ENCODE peak calls at places on chromosomes 4 and X, in seven cellular contexts. S is chondrocyte; K is GM12864; X is aorta; F is stimulated activated CD4-positive, alpha-beta T cell treated with anti-CD3 and anti-CD28 coated beads, Interleukin-1b, Interleukin-23, amount 100 ng/mL, for 4 hours; D is ELR; N is SK-N-MC. O is an unnamed sample.

GRCh38 chrX:1336331-1337143 is at the start of gene IL3RA:
- DNase-seq in S (no peak), K (no peak), X (peak), F (no peak), D (no peak), N (no peak), O (peak)

GRCh38 chrX:82813671-82814078 is 694.4 kb upstream of the POU3F4 start:
- DNase-seq in S (no peak), K (no peak), X (no peak), F (no peak), D (peak), N (no peak), O (no peak)

GRCh38 chr4:7389719-7390118 is 45.0 kb downstream of the PSAPL1 start:
- DNase-seq in S (peak), K (no peak), X (peak), F (no peak), D (no peak), N (no peak), O (no peak)

GRCh38 chr4:110589297-110589696 is 33.6 kb downstream of the PITX2 start:
- DNase-seq in S (no peak), K (no peak), X (no peak), F (no peak), D (peak), N (no peak), O (no peak)

GRCh38 chr4:37666625-37667071 is 19.5 kb downstream of the RELL1 start:
- DNase-seq in S (no peak), K (no peak), X (peak), F (no peak), D (peak), N (no peak), O (peak)

GRCh38 chrX:9539611-9540387 is 74.9 kb downstream of the TBL1X start:
- DNase-seq in S (no peak), K (no peak), X (no peak), F (no peak), D (no peak), N (no peak), O (no peak)

GRCh38 chrX:111349934-111350333 is 62.1 kb downstream of the DCX start:
- DNase-seq in S (no peak), K (no peak), X (no peak), F (no peak), D (no peak), N (no peak), O (no peak)

GRCh38 chr4:40192286-40193017 is 4.4 kb upstream of the RHOH start:
- DNase-seq in S (no peak), K (no peak), X (no peak), F (no peak), D (no peak), N (no peak), O (no peak)

GRCh38 chr4:140260227-140260626 is 106.2 kb upstream of the MAML3 start:
- DNase-seq in S (no peak), K (no peak), X (no peak), F (no peak), D (peak), N (no peak), O (no peak)

GRCh38 chr4:128879283-128879682 is 69.8 kb downstream of the JADE1 start:
- DNase-seq in S (no peak), K (no peak), X (no peak), F (no peak), D (no peak), N (no peak), O (no peak)